ENCODE peak calls at places on chromosomes 5 and 9, in eight cellular contexts. C is germinal center; R is naive thymus-derived CD4-positive, alpha-beta T cell; N is dorsolateral prefrontal cortex; Z is WTC11; E is ELF-1; V is psoas muscle; K is iPS-NIHi11. I is an unnamed sample.

GRCh38 chr5:66987126-66987525 is 209.5 kb downstream of the CD180 start:
- DNase-seq in E (no peak), K (no peak), Z (no peak), R (no peak), C (no peak), N (no peak), V (no peak), I (no peak)

GRCh38 chr5:138545919-138546562 is 3.0 kb upstream of the ETF1 start:
- DNase-seq in E (no peak), K (no peak), V (no peak), N (no peak), C (no peak), R (no peak), Z (no peak), I (no peak)

GRCh38 chr9:127935765-127936221 is 1.9 kb downstream of the DPM2 start:
- DNase-seq in K (no peak), E (no peak), N (no peak), Z (no peak), V (no peak), C (no peak), R (no peak), I (no peak)

GRCh38 chr9:70488098-70488792 is 73.8 kb upstream of the KLF9 start:
- DNase-seq in E (no peak), Z (no peak), C (no peak), V (no peak), R (no peak), K (no peak), N (no peak), I (no peak)

GRCh38 chr9:124632077-124632621 is 125.0 kb upstream of the NR5A1 start:
- DNase-seq in E (no peak), V (no peak), C (no peak), Z (no peak), R (no peak), K (no peak), N (no peak), I (no peak)

GRCh38 chr5:59473611-59474010 is 419.9 kb downstream of the PDE4D start:
- DNase-seq in R (no peak), K (no peak), Z (no peak), N (no peak), V (no peak), C (no peak), E (no peak), I (no peak)

GRCh38 chr9:5958273-5958672 is 57.2 kb downstream of the RANBP6 start:
- DNase-seq in V (no peak), K (no peak), C (peak; percentile 38), E (no peak), R (no peak), N (no peak), Z (no peak), I (no peak)

GRCh38 chr5:64874753-64875152 is 106.0 kb downstream of the CWC27 start:
- DNase-seq in K (no peak), N (no peak), C (no peak), V (no peak), R (no peak), Z (no peak), E (no peak), I (no peak)

GRCh38 chr9:89153618-89154017 is 25.0 kb downstream of the SHC3 start:
- DNase-seq in R (no peak), K (no peak), Z (no peak), V (peak; percentile 19), N (no peak), E (no peak), C (no peak), I (no peak)

GRCh38 chr5:173954671-173955605 is 34.0 kb upstream of the C5orf47 start:
- DNase-seq in N (no peak), Z (no peak), C (no peak), V (no peak), E (no peak), R (no peak), K (no peak), I (no peak)

GRCh38 chr9:133777871-133778270 is 39.7 kb upstream of the SARDH start:
- DNase-seq in C (no peak), V (peak; percentile 9), E (no peak), Z (no peak), R (no peak), K (no peak), N (no peak), I (no peak)

GRCh38 chr9:108272350-108272899 is 583.4 kb downstream of the ACTL7B start:
- DNase-seq in C (peak; percentile 10), K (peak; percentile 71), V (peak; percentile 41), E (peak; percentile 54), N (peak; percentile 32), R (no peak), Z (peak; percentile 56), I (no peak)

GRCh38 chr5:132417010-132417439 is 47.5 kb downstream of the SLC22A5 start:
- DNase-seq in K (no peak), Z (no peak), N (peak; percentile 43), V (peak; percentile 53), E (peak; percentile 19), C (no peak), R (no peak), I (no peak)

GRCh38 chr9:15403155-15403554 is 19.5 kb upstream of the SNAPC3 start:
- DNase-seq in C (peak; percentile 71), R (no peak), V (no peak), Z (peak; percentile 43), K (peak; percentile 82), E (peak; percentile 10), N (no peak), I (no peak)

GRCh38 chr9:4344946-4345345 is 45.1 kb upstream of the GLIS3 start:
- DNase-seq in R (no peak), K (no peak), E (no peak), V (no peak), C (no peak), Z (no peak), N (no peak), I (no peak)

GRCh38 chr9:70510157-70510770 is 95.8 kb upstream of the KLF9 start:
- DNase-seq in N (no peak), C (no peak), Z (peak; percentile 65), E (peak; percentile 14), K (peak; percentile 58), V (peak; percentile 36), R (no peak), I (no peak)

GRCh38 chr9:87533291-87533690 is 35.6 kb downstream of the DAPK1 start:
- DNase-seq in K (no peak), V (no peak), R (no peak), C (no peak), Z (no peak), E (no peak), N (no peak), I (no peak)